ENCODE peak calls at places on chromosomes 11 and 22, in six cellular contexts. C is GM12891, T is H1, V is HepG2, Q is K562, R is GM12878. K is an unnamed sample.

GRCh38 chr22:26658671-26659478 is 1.5 kb downstream of the MIAT start:
- DNase-seq in C (peak), V (no peak), Q (peak), T (peak), R (no peak), K (peak)

GRCh38 chr22:43817402-43817801 is 5.3 kb upstream of the EFCAB6 start:
- DNase-seq in V (no peak), T (no peak), R (no peak), C (no peak), Q (no peak), K (no peak)

GRCh38 chr22:17922925-17923898 is 101.1 kb downstream of the MICAL3 start:
- DNase-seq in Q (no peak), C (no peak), R (no peak), V (no peak), T (no peak), K (no peak)

GRCh38 chr22:31749636-31750364 is at the start of gene PRR14L:
- DNase-seq in V (peak), Q (peak), C (peak), R (peak), T (peak), K (peak)

GRCh38 chr22:21796863-21797262 is 61.3 kb upstream of the YPEL1 start:
- DNase-seq in T (no peak), R (no peak), V (no peak), C (no peak), Q (peak), K (no peak)

GRCh38 chr22:50481440-50482106 is at the start of gene ADM2:
- DNase-seq in R (no peak), Q (peak), C (no peak), T (peak), V (peak), K (no peak)

GRCh38 chr22:24101966-24102365 is 79.3 kb upstream of the SUSD2 start:
- DNase-seq in T (no peak), R (no peak), Q (no peak), V (no peak), C (no peak), K (no peak)

GRCh38 chr11:78952188-78952587 is 377.5 kb upstream of the NARS2 start:
- DNase-seq in T (no peak), C (no peak), R (no peak), V (no peak), Q (no peak), K (no peak)

GRCh38 chr11:69280994-69281393 is 13.0 kb upstream of the MYEOV start:
- DNase-seq in T (no peak), C (no peak), Q (no peak), R (no peak), V (no peak), K (no peak)

GRCh38 chr11:47410404-47411264 is 2.2 kb downstream of the SLC39A13 start:
- DNase-seq in R (no peak), T (no peak), Q (no peak), V (no peak), C (no peak), K (no peak)

GRCh38 chr11:266676-267439 is 11.3 kb upstream of the NLRP6 start:
- DNase-seq in Q (peak), T (no peak), C (no peak), R (no peak), V (no peak), K (no peak)

GRCh38 chr11:77966338-77966737 is 28.1 kb downstream of the INTS4 start:
- DNase-seq in C (no peak), V (no peak), R (no peak), Q (no peak), T (no peak), K (no peak)

GRCh38 chr22:46547883-46548244 is 10.4 kb upstream of the CELSR1 start:
- DNase-seq in R (no peak), V (peak), Q (no peak), T (no peak), C (no peak), K (no peak)

GRCh38 chr11:46278387-46279173 is 1.1 kb downstream of the CREB3L1 start:
- DNase-seq in R (no peak), V (no peak), T (peak), Q (peak), C (no peak), K (no peak)

GRCh38 chr11:88175004-88175706 is at the start of gene RAB38:
- DNase-seq in C (no peak), R (no peak), V (no peak), Q (peak), T (peak), K (no peak)

GRCh38 chr22:37865510-37865909 is 16.3 kb downstream of the EIF3L start:
- DNase-seq in V (no peak), T (no peak), R (no peak), C (no peak), Q (no peak), K (no peak)

GRCh38 chr11:82718307-82718706 is 15.4 kb downstream of the FAM181B start:
- DNase-seq in R (no peak), V (peak), Q (peak), C (peak), T (peak), K (no peak)

GRCh38 chr11:117232911-117233409 is 489 bp downstream of the RNF214 start:
- DNase-seq in Q (no peak), V (no peak), R (no peak), C (peak), T (peak), K (peak)

GRCh38 chr22:25764270-25765015 is 22.5 kb downstream of the MYO18B start:
- DNase-seq in Q (peak), T (peak), V (no peak), R (no peak), C (no peak), K (no peak)

GRCh38 chr11:124872741-124873140 is 7.5 kb downstream of the ROBO3 start:
- DNase-seq in R (no peak), V (no peak), Q (peak), T (no peak), C (no peak), K (no peak)

GRCh38 chr22:37145415-37146385 is 4.0 kb downstream of the IL2RB start:
- DNase-seq in Q (no peak), C (no peak), T (no peak), R (no peak), V (no peak), K (no peak)

GRCh38 chr11:79052539-79052938 is 388.3 kb downstream of the TENM4 start:
- DNase-seq in V (no peak), T (no peak), Q (peak), R (no peak), C (no peak), K (no peak)

GRCh38 chr11:77046060-77046501 is 11.9 kb downstream of the B3GNT6 start:
- DNase-seq in C (peak), T (peak), R (no peak), V (no peak), Q (peak), K (no peak)

GRCh38 chr11:122229078-122229477 is 113.1 kb upstream of the BLID start:
- DNase-seq in C (no peak), T (no peak), V (no peak), Q (no peak), R (no peak), K (no peak)

GRCh38 chr22:35044607-35045390 is 21.2 kb upstream of the ISX start:
- DNase-seq in T (no peak), C (no peak), V (no peak), R (no peak), Q (no peak), K (no peak)

DNA sequence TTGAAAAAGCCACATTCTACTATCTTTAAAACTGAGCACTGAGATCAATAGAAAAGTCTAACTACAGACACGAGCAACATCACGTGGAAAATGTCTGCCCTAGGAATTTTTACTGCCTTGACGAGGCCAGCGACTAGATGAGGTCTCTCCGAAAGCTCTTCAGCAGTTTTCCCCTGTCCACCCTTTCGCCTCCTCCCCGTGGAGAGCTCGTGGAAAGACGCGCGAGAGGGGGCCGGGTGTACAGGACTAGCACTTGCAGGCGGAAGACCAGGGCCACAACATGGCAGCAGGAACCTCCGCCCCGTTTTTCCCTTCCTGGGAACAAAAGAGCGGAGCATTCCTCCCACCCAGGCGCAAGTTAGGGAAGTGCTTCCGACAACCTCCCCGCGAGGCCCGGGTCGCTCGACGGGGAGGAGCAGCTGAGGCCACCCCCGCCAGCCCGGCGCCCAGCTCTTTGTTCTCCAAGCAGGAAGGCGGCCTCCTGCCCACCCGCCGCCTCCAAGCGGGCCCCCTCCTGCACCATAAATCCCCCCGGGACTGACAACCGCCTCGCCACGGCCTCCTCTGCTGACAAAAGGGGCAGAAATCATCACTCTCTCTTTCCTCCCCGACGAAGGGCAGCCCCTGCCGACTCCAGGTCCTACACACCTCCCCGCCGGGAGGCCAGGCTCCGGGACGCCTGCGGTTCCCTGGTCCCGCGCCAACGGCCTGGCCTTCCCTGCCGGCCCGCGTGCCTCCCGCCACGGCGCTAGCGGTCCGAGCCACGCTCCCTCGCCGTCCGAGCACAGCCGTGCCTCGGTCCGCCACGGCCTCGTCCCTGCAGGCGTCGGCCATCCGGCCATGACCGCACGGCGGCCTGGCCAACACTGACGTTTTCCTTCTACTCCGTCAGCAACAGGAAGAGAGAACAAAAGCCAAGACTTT is 835 bp downstream of the EIF4G2 start:
- DNase-seq in T (peak), C (no peak), V (peak), R (no peak), Q (peak), K (peak)
- TF ChIP-seq POLR2AphosphoS5 in T (peak), C (no peak), V (no peak), R (peak), Q (peak), K (no peak)

GRCh38 chr11:72670041-72670440 is 4.2 kb downstream of the PDE2A start:
- DNase-seq in T (no peak), R (no peak), V (no peak), Q (no peak), C (no peak), K (no peak)

GRCh38 chr11:72669527-72669926 is 4.7 kb downstream of the PDE2A start:
- DNase-seq in C (no peak), R (peak), V (no peak), T (no peak), Q (no peak), K (no peak)

GRCh38 chr11:72662036-72662435 is 12.2 kb downstream of the PDE2A start:
- DNase-seq in Q (no peak), T (no peak), R (no peak), C (no peak), V (no peak), K (no peak)

GRCh38 chr11:72668645-72669347 is 5.4 kb downstream of the PDE2A start:
- DNase-seq in R (peak), T (no peak), Q (no peak), V (no peak), C (peak), K (peak)

GRCh38 chr11:72665911-72666472 is 8.2 kb downstream of the PDE2A start:
- DNase-seq in Q (no peak), V (no peak), R (no peak), T (no peak), C (no peak), K (no peak)
- TF ChIP-seq POLR2A in Q (no peak), V (no peak), R (no peak), T (no peak), C (no peak), K (no peak)

DNA sequence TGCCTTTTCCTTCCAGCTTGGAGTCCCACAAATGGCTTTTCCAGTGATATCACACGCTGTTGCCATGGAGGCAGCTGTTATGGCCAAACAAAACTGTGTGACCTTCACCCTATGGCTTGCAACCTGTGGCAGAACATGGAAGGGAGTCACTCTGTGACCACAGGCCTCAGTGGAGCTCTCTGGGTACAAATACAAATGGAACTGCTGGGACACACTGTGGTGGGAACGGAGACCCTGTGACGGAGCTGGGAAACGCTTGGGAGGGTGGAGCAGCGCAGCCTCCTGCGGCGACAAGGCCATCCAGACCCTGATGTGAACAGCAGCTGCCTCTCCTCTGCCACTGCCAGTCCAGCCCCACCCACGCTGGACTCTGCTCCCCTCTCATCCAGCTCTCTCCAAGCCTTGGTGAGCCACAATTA is 162.5 kb downstream of the ETS1 start:
- DNase-seq in C (no peak), T (no peak), R (no peak), V (peak), Q (no peak), K (no peak)
- TF ChIP-seq TAF1 in C (no peak), T (no peak), R (no peak), V (no peak), Q (no peak), K (no peak)

GRCh38 chr11:65021509-65021908 is 5.7 kb upstream of the SNX15 start:
- DNase-seq in C (no peak), R (no peak), T (no peak), V (no peak), Q (no peak), K (no peak)

GRCh38 chr11:65032216-65032615 is 5.0 kb downstream of the SNX15 start:
- DNase-seq in T (no peak), R (no peak), Q (no peak), C (no peak), V (no peak), K (no peak)

GRCh38 chr11:65026810-65027209 is 429 bp upstream of the SNX15 start:
- DNase-seq in R (no peak), Q (no peak), V (no peak), T (no peak), C (no peak), K (no peak)

GRCh38 chr11:65027213-65028067 is at the start of gene SNX15:
- DNase-seq in T (peak), R (peak), C (peak), Q (peak), V (peak), K (peak)
- TF ChIP-seq POLR2AphosphoS5 in T (peak), R (no peak), C (no peak), Q (no peak), V (peak), K (no peak)

DNA sequence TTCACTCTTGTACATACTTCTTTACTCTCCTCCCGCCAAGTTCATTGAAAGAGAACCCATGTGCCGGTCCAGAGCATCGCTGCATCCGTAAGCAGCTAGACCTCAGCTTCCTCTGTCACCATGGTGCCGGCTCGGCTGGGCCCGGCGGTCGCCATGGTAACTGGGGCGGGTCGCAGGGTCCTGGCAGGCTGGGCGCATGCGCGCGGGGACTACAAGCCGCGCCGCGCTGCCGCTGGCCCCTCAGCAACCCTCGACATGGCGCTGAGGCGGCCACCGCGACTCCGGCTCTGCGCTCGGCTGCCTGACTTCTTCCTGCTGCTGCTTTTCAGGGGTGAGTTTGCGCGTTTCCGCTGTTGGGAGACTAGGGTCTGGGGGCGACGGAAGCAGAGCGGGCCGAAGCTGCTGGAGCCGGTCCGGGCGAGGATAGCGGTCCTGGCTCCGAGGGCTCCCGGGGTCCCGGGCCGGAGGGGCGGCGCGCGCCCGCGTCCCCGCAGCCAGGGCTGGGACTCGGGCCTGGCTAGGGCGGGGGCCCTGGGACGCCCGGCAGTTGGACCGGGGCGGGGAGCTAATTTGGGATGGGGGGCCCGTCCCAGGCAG is at the start of gene JAM3:
- DNase-seq in R (peak), Q (peak), C (peak), T (peak), V (peak), K (peak)
- TF ChIP-seq POLR2A in R (peak), Q (no peak), C (no peak), T (no peak), V (no peak), K (no peak)

DNA sequence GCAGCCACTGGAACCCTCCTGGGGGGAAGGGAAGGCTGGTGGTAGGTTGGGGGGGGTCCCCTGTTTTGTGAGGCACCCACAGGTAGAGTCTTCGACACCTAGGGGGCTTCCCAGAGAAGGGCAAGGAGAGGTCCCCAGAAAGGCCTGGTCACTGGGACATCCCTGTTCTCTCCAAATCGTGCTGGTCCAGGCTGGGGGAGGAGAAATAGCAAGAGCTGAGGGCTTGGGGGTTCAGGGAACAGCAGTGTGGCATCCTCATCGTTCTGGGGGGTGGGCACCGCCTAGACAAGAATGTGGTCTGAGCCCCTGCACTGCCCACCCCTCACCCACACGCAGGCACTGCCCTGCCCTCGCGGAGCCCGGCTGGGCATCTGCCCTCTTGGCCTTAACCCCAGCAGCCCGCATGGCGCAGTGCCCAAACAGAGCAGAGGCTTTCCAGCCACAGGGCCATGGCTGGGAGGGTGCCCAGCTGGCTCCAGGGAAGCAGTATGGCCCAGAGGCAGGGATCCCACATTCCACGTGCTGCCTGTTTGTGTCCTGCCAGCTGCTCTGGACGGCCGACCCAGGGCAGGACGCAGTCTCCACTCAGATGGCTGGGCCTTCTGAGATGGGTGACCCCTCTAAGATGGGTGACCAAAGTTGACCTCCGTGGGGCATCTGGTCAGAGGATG is 14.5 kb downstream of the SCARF2 start:
- DNase-seq in R (no peak), C (no peak), Q (no peak), T (no peak), V (no peak), K (no peak)
- TF ChIP-seq TAF1 in R (no peak), C (no peak), Q (no peak), T (no peak), V (no peak), K (no peak)

GRCh38 chr11:95926714-95927113 is 2.8 kb upstream of the MTMR2 start:
- DNase-seq in Q (no peak), V (no peak), C (no peak), R (no peak), T (no peak), K (no peak)

GRCh38 chr11:95937358-95937757 is 13.5 kb upstream of the MTMR2 start:
- DNase-seq in V (peak), R (no peak), Q (no peak), C (no peak), T (no peak), K (no peak)

GRCh38 chr11:95930948-95931347 is 7.0 kb upstream of the MTMR2 start:
- DNase-seq in R (no peak), T (no peak), Q (no peak), C (no peak), V (no peak), K (no peak)

GRCh38 chr11:95933594-95933993 is 9.7 kb upstream of the MTMR2 start:
- DNase-seq in R (no peak), Q (no peak), V (peak), T (no peak), C (no peak), K (no peak)

DNA sequence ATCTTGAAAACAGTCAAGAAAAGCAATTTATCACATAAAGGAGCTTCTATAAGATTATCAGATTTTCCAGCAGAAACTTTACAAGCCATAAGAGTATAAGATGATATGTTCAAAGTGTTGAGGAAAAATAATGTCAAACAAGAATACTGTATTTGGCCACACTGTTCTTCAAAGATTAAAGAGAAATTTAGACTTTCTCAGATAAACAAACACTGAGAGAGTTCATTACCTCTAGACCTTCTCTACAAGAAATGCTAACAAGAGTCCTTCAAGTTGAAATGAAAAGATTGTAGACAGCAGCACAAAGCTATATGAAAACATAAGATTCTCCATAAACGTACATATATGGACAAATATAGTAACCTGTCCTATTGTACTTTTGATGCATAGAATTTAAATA is 8.0 kb upstream of the MTMR2 start:
- DNase-seq in V (no peak), C (no peak), T (no peak), R (no peak), Q (no peak), K (no peak)
- TF ChIP-seq POLR2AphosphoS5 in V (no peak), C (no peak), T (no peak), R (no peak), Q (no peak), K (no peak)

K was measured in GM12892.